ENCODE peak calls at places on chromosome 21, in four cellular contexts. D, P, X and L are unnamed samples.

GRCh38 chr21:42833439-42833815 is 45.9 kb downstream of the WDR4 start:
- DNase-seq in D (no peak), P (no peak), X (peak; percentile 47), L (no peak)

GRCh38 chr21:33080776-33081175 is 10.8 kb downstream of the OLIG1 start:
- DNase-seq in D (no peak), P (no peak), X (no peak), L (no peak)

GRCh38 chr21:25080706-25081495 is 526.4 kb downstream of the MRPL39 start:
- DNase-seq in D (no peak), P (no peak), X (no peak), L (no peak)

GRCh38 chr21:35035581-35035980 is 13.5 kb downstream of the RUNX1 start:
- DNase-seq in D (no peak), P (no peak), X (no peak), L (no peak)

GRCh38 chr21:42614811-42615342 is 38.5 kb upstream of the PDE9A start:
- DNase-seq in D (no peak), P (no peak), X (peak; percentile 39), L (no peak)

GRCh38 chr21:44708213-44708865 is 3.0 kb downstream of the TSPEAR start:
- DNase-seq in D (no peak), P (no peak), X (no peak), L (no peak)

GRCh38 chr21:33368576-33368975 is 34.6 kb upstream of the IFNGR2 start:
- DNase-seq in D (no peak), P (no peak), X (no peak), L (no peak)

GRCh38 chr21:44517175-44517899 is 22.7 kb downstream of the KRTAP10-1 start:
- DNase-seq in D (peak; percentile 97), P (no peak), X (no peak), L (no peak)

GRCh38 chr21:35036521-35037383 is 12.3 kb downstream of the RUNX1 start:
- DNase-seq in D (no peak), P (no peak), X (no peak), L (no peak)

GRCh38 chr21:42666023-42666747 is 12.8 kb downstream of the PDE9A start:
- DNase-seq in D (peak; percentile 71), P (no peak), X (no peak), L (no peak)

GRCh38 chr21:39232926-39233325 is 49.7 kb upstream of the PSMG1 start:
- DNase-seq in D (no peak), P (no peak), X (no peak), L (no peak)

GRCh38 chr21:8991088-8991907 is 1530.1 kb upstream of the TPTE start:
- DNase-seq in D (no peak), P (no peak), X (no peak), L (no peak)

GRCh38 chr21:26595971-26596370 is 22.9 kb upstream of the CYYR1 start:
- DNase-seq in D (no peak), P (no peak), X (no peak), L (no peak)

GRCh38 chr21:36709868-36710728 is 11.2 kb downstream of the SIM2 start:
- DNase-seq in D (no peak), P (no peak), X (no peak), L (no peak)

GRCh38 chr21:26659181-26659580 is 86.1 kb upstream of the CYYR1 start:
- DNase-seq in D (no peak), P (no peak), X (no peak), L (no peak)

GRCh38 chr21:44611551-44611950 is 328 bp upstream of the KRTAP10-8 start:
- DNase-seq in D (no peak), P (no peak), X (no peak), L (no peak)

GRCh38 chr21:38350681-38351080 is 93.9 kb downstream of the KCNJ15 start:
- DNase-seq in D (no peak), P (no peak), X (no peak), L (no peak)

GRCh38 chr21:36274128-36274527 is 45.9 kb upstream of the MORC3 start:
- DNase-seq in D (no peak), P (no peak), X (no peak), L (no peak)

GRCh38 chr21:43864806-43865470 is at the start of gene AGPAT3:
- DNase-seq in D (peak; percentile 26), P (no peak), X (peak; percentile 26), L (no peak)

GRCh38 chr21:33801424-33802405 is 113.9 kb downstream of the ATP5PO start:
- DNase-seq in D (no peak), P (peak; percentile 51), X (no peak), L (no peak)

GRCh38 chr21:33384851-33385331 is 18.3 kb upstream of the IFNGR2 start:
- DNase-seq in D (no peak), P (no peak), X (no peak), L (no peak)

GRCh38 chr21:43766734-43767497 is 9.2 kb downstream of the CSTB start:
- DNase-seq in D (no peak), P (no peak), X (no peak), L (no peak)

GRCh38 chr21:39313457-39314154 is at the start of gene BRWD1:
- DNase-seq in D (peak; percentile 87), P (no peak), X (peak; percentile 76), L (peak; percentile 74)

GRCh38 chr21:39176312-39176711 is 6.9 kb downstream of the PSMG1 start:
- DNase-seq in D (no peak), P (no peak), X (no peak), L (no peak)

GRCh38 chr21:44805226-44805625 is 3.6 kb upstream of the UBE2G2 start:
- DNase-seq in D (no peak), P (no peak), X (no peak), L (no peak)

GRCh38 chr21:30714436-30714835 is 4.1 kb downstream of the KRTAP21-3 start:
- DNase-seq in D (no peak), P (no peak), X (no peak), L (no peak)
- TF ChIP-seq CTCF in D (no peak), P (no peak), X (no peak), L (no peak)

GRCh38 chr21:41610042-41610839 is 102.3 kb upstream of the TMPRSS2 start:
- DNase-seq in D (peak; percentile 75), P (no peak), X (no peak), L (no peak)
- TF ChIP-seq CTCF in D (peak; percentile 71), P (peak; percentile 82), X (no peak), L (peak; percentile 69)

DNA sequence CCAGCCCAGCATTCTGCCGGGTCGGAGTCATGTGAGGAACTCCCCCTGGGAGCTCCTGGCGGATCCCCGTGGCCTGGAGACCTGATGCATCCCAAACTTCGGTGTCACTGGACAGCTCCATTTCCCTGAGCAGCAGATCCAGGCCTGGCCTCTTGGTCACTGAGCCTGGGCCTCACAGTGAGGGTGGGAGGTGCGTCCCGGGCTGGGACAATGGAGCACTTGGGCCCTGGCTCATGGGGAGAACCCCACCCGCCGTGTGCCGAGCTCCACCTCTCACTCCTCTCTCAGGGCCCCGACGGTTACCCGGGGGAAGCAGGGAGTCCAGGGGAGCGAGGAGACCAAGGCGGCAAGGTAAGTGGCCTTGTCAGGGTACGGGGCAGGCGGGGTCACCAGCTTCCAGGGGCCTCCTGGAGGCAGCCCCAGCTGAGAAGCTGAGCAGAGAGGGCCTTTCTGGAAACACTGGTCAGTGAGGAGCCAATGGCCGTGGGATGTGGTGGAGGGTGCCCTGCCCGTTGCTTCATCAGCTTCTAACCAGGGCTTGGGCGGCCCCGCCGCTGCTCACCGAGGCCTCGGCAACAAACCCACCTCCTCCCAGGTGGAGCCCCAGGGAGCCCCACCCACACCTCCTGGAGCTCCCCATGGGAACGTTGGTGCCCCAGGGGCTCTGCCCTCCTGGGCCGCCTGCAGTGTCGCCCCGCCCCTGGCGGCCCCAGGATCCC is 19.8 kb downstream of the COL6A2 start:
- DNase-seq in D (peak; percentile 13), P (no peak), X (no peak), L (no peak)
- TF ChIP-seq CTCF in D (no peak), P (no peak), X (no peak), L (no peak)

GRCh38 chr21:15557925-15558324 is 171.9 kb upstream of the USP25 start:
- DNase-seq in D (no peak), P (no peak), X (no peak), L (no peak)

GRCh38 chr21:15558884-15559283 is 170.9 kb upstream of the USP25 start:
- DNase-seq in D (no peak), P (no peak), X (no peak), L (no peak)

GRCh38 chr21:15549671-15550070 is 180.1 kb upstream of the USP25 start:
- DNase-seq in D (no peak), P (no peak), X (no peak), L (no peak)

GRCh38 chr21:15552914-15553491 is 176.8 kb upstream of the USP25 start:
- DNase-seq in D (no peak), P (no peak), X (no peak), L (no peak)
- TF ChIP-seq CTCF in D (peak; percentile 41), P (peak; percentile 50), X (peak; percentile 75), L (peak; percentile 57)

GRCh38 chr21:28783641-28784185 is 209.0 kb downstream of the LTN1 start:
- DNase-seq in D (no peak), P (no peak), X (no peak), L (no peak)

GRCh38 chr21:28776251-28776650 is 216.4 kb downstream of the LTN1 start:
- DNase-seq in D (no peak), P (no peak), X (no peak), L (no peak)

GRCh38 chr21:28779914-28780313 is 212.8 kb downstream of the LTN1 start:
- DNase-seq in D (no peak), P (no peak), X (no peak), L (no peak)

DNA sequence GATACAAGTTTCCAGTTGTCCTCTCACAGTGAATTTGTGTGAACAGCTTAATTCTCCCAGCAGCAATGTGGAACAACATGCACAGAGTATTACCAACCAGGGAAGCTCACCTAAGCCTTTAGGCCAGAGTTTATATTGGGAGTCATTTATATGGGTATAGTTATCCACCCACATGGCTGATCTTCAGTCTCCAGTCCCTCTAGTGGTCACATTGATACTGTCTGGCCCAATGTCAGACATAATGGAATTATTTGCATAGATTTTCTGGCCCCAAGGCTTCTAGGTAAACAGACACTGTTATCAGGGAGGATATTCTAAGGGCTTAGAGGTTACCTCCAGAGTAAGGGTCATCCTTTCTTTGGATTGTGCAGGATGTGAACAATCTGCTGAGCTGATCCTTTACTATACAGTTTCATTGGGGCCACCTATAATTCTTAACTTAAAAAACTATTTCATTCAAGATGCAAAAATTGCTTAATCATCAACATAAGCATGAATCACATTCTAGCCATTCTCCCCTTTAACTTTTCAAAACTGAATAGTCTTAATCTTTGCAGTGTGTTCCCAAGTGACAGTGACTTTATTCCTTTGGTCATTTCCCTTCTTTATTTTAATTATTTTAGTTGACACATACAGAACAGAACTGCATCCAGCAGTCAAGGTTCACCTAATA is 210.9 kb downstream of the LTN1 start:
- DNase-seq in D (no peak), P (no peak), X (no peak), L (no peak)
- TF ChIP-seq CTCF in D (peak; percentile 24), P (peak; percentile 56), X (peak; percentile 34), L (peak; percentile 41)